ENCODE peak calls at places on chromosomes 13 and 19, in eight cellular contexts. One of them, this sample, is unnamed.

GRCh38 chr19:41298327-41298964 is 11.5 kb upstream of the CCDC97 start:
- DNase-seq in Karpas-422: no peak
- DNase-seq in NCI-H1105: no peak
- DNase-seq in H54: no peak
- DNase-seq in A549: no peak
- DNase-seq in fibroblast of lung: peak
- DNase-seq in adipocyte: peak
- DNase-seq in RPMI7951: peak
- DNase-seq in this sample: peak

GRCh38 chr13:111049791-111050538 is 65.1 kb upstream of the ARHGEF7 start:
- DNase-seq in Karpas-422: no peak
- DNase-seq in NCI-H1105: peak
- DNase-seq in H54: peak
- DNase-seq in A549: no peak
- DNase-seq in fibroblast of lung: peak
- DNase-seq in adipocyte: peak
- DNase-seq in RPMI7951: peak
- DNase-seq in this sample: no peak

GRCh38 chr19:33071887-33072286 is 7.2 kb upstream of the RHPN2 start:
- DNase-seq in Karpas-422: no peak
- DNase-seq in NCI-H1105: no peak
- DNase-seq in H54: no peak
- DNase-seq in A549: no peak
- DNase-seq in fibroblast of lung: no peak
- DNase-seq in adipocyte: no peak
- DNase-seq in RPMI7951: no peak
- DNase-seq in this sample: no peak

GRCh38 chr13:83780201-83780600 is 102.1 kb downstream of the SLITRK1 start:
- DNase-seq in Karpas-422: peak
- DNase-seq in NCI-H1105: no peak
- DNase-seq in H54: no peak
- DNase-seq in A549: no peak
- DNase-seq in fibroblast of lung: peak
- DNase-seq in adipocyte: peak
- DNase-seq in RPMI7951: no peak
- DNase-seq in this sample: no peak

GRCh38 chr13:74006666-74007065 is 127.5 kb downstream of the KLF12 start:
- DNase-seq in Karpas-422: no peak
- DNase-seq in NCI-H1105: no peak
- DNase-seq in H54: no peak
- DNase-seq in A549: no peak
- DNase-seq in fibroblast of lung: no peak
- DNase-seq in adipocyte: no peak
- DNase-seq in RPMI7951: no peak
- DNase-seq in this sample: no peak

GRCh38 chr13:29543230-29544215 is 52.0 kb downstream of the SLC7A1 start:
- DNase-seq in Karpas-422: no peak
- DNase-seq in NCI-H1105: no peak
- DNase-seq in H54: no peak
- DNase-seq in A549: no peak
- DNase-seq in fibroblast of lung: peak
- DNase-seq in adipocyte: peak
- DNase-seq in RPMI7951: peak
- DNase-seq in this sample: no peak

GRCh38 chr19:35689836-35690235 is 14.5 kb upstream of the ZBTB32 start:
- DNase-seq in Karpas-422: no peak
- DNase-seq in NCI-H1105: no peak
- DNase-seq in H54: no peak
- DNase-seq in A549: no peak
- DNase-seq in fibroblast of lung: no peak
- DNase-seq in adipocyte: peak
- DNase-seq in RPMI7951: no peak
- DNase-seq in this sample: no peak

GRCh38 chr13:74574964-74575728 is 440.9 kb upstream of the KLF12 start:
- DNase-seq in Karpas-422: no peak
- DNase-seq in NCI-H1105: no peak
- DNase-seq in H54: no peak
- DNase-seq in A549: no peak
- DNase-seq in fibroblast of lung: no peak
- DNase-seq in adipocyte: no peak
- DNase-seq in RPMI7951: no peak
- DNase-seq in this sample: no peak

GRCh38 chr19:50794778-50795664 is 4.8 kb downstream of the ACP4 start:
- DNase-seq in Karpas-422: peak
- DNase-seq in NCI-H1105: no peak
- DNase-seq in H54: no peak
- DNase-seq in A549: no peak
- DNase-seq in fibroblast of lung: no peak
- DNase-seq in adipocyte: no peak
- DNase-seq in RPMI7951: no peak
- DNase-seq in this sample: no peak

GRCh38 chr19:38838208-38838985 is 6.8 kb upstream of the ECH1 start:
- DNase-seq in Karpas-422: peak
- DNase-seq in NCI-H1105: no peak
- DNase-seq in H54: no peak
- DNase-seq in A549: no peak
- DNase-seq in fibroblast of lung: no peak
- DNase-seq in adipocyte: no peak
- DNase-seq in RPMI7951: no peak
- DNase-seq in this sample: no peak